ENCODE peak calls at places on chromosome 19, in four cellular contexts. H is heart left ventricle, N is PC-3, Q is lower lobe of right lung. K is an unnamed sample. For H3K36me3, the result is how much of the 10 kb centered on the place peaks cover.

GRCh38 chr19:18637644-18638630 is 1.1 kb downstream of the KLHL26 start:
- DNase-seq in Q (no peak), H (no peak), N (peak), K (no peak)

GRCh38 chr19:10352764-10353671 is 13.6 kb upstream of the ICAM3 start:
- DNase-seq in H (peak), N (no peak), Q (no peak), K (no peak)

GRCh38 chr19:35266904-35267817 is 1.6 kb upstream of the USF2 start:
- DNase-seq in Q (peak), H (peak), N (peak), K (peak)

GRCh38 chr19:22783651-22784050 is 300 bp downstream of the ZNF99 start:
- DNase-seq in Q (no peak), H (no peak), N (no peak), K (no peak)

GRCh38 chr19:8036438-8037099 is 16.0 kb upstream of the CCL25 start:
- DNase-seq in N (no peak), Q (no peak), H (no peak), K (no peak)

GRCh38 chr19:45798995-45799517 is 6.4 kb upstream of the DMWD start:
- DNase-seq in Q (peak), H (no peak), N (peak), K (peak)

GRCh38 chr19:11649941-11650340 is 52.7 kb downstream of the ZNF627 start:
- DNase-seq in N (no peak), Q (no peak), H (no peak), K (no peak)

GRCh38 chr19:7605490-7606222 is 10.0 kb downstream of the CAMSAP3 start:
- DNase-seq in H (no peak), Q (no peak), N (peak), K (peak)

GRCh38 chr19:2391118-2391725 is 31.2 kb downstream of the TMPRSS9 start:
- DNase-seq in Q (no peak), H (no peak), N (peak), K (peak)

GRCh38 chr19:17614476-17614875 is 59.0 kb downstream of the COLGALT1 start:
- DNase-seq in N (no peak), Q (no peak), H (no peak), K (no peak)

GRCh38 chr19:34364830-34365462 is at the start of gene GPI:
- DNase-seq in N (peak), Q (peak), H (peak), K (peak)

GRCh38 chr19:14554382-14554812 is 17.5 kb downstream of the NDUFB7 start:
- DNase-seq in H (no peak), N (peak), Q (no peak), K (no peak)

GRCh38 chr19:2867025-2867991 is at the start of gene ZNF556:
- DNase-seq in N (peak), Q (no peak), H (no peak), K (peak)

GRCh38 chr19:10251792-10252694 is at the start of gene MRPL4:
- DNase-seq in N (peak), Q (peak), H (peak), K (peak)

GRCh38 chr19:13012390-13012689 is 17.1 kb downstream of the NFIX start:
- DNase-seq in H (no peak), N (no peak), Q (no peak), K (no peak)

GRCh38 chr19:54415208-54415900 is at the start of gene TTYH1:
- DNase-seq in H (no peak), N (no peak), Q (no peak), K (no peak)

GRCh38 chr19:13036366-13036976 is 41.2 kb downstream of the NFIX start:
- DNase-seq in H (no peak), Q (peak), N (peak), K (peak)

GRCh38 chr19:35153701-35154534 is 617 bp upstream of the FXYD5 start:
- DNase-seq in N (peak), H (peak), Q (peak), K (peak)

GRCh38 chr19:44754743-44755066 is 6.2 kb downstream of the BCL3 start:
- DNase-seq in Q (no peak), N (no peak), H (no peak), K (no peak)

GRCh38 chr19:9910625-9911024 is 25.7 kb downstream of the OLFM2 start:
- DNase-seq in Q (no peak), H (no peak), N (no peak), K (no peak)

GRCh38 chr19:35309481-35310279 is 17.7 kb downstream of the MAG start:
- DNase-seq in H (peak), N (no peak), Q (no peak), K (no peak)

GRCh38 chr19:30630289-30631034 is 258.3 kb downstream of the ZNF536 start:
- DNase-seq in Q (no peak), H (no peak), N (no peak), K (no peak)

GRCh38 chr19:1266116-1266817 is 2.9 kb upstream of the CIRBP start:
- DNase-seq in Q (peak), N (peak), H (peak), K (peak)

GRCh38 chr19:1267441-1268391 is 1.4 kb upstream of the CIRBP start:
- DNase-seq in H (no peak), Q (peak), N (no peak), K (no peak)

GRCh38 chr19:1265611-1266115 is 3.5 kb upstream of the CIRBP start:
- DNase-seq in H (peak), Q (peak), N (peak), K (peak)

GRCh38 chr19:1268392-1269064 is 604 bp upstream of the CIRBP start:
- DNase-seq in N (no peak), Q (peak), H (no peak), K (no peak)

DNA sequence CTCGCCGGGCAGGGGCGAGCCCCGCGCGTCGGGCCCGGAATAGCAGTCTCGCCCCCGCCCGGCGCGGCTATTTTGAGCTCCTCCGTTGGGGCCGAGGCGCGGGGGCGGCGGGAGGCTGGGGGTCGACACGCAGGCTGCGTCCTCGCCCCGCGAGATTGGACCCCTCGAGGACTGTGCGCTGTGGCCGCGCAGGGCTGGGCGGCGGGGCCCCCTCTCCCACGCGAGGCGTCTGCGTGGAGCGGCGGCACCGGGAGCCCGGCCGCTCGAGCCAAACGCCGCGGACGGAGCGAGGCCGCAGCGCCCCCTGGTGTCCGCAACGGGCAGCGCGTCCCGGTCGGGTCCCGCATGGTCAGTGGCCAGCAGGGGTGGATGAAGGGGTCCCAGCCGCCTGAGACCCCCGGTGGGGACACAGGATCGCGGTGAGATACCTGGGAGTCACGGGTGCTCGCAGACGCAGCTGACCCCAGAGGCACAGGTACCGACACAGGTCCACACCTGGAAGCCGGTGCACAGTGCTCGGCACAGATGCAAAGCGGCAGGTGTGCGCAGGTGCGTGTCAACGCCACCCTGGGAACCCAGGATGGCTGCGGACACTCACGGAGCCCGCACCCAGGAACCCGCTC is 2.2 kb upstream of the CIRBP start:
- DNase-seq in N (peak), H (peak), Q (peak), K (no peak)
- TF ChIP-seq CTCF in N (peak), H (peak), Q (peak), K (peak)

DNA sequence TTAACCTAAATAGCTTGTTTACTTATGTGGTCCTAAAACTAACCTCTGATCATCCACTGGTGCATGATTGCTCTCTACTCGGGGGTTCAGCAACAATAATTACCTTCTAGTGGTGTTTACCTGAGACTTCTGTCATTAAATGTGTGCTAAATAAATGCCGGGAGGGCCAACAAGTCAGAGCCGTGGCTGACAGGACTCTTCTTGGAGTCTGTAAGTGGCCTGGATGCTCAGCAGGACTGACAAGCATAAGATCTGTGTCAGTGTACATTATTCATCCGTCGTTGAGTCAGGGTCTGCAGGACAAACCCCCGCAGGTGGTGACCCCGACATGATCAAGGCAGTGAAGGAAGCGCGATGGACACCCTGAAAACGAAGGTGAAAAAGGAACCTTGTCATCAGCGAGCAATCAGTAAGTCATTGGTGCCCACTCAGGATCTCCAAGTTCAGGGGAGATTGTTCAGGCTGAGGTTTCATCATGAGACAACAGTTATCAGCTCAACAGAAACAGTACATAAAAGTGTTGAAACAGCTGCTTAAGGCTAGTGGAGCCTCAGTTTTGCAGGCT is 1466.9 kb downstream of the UQCRFS1 start:
- DNase-seq in H (no peak), N (no peak), Q (no peak), K (no peak)
- H3K36me3 ChIP-seq in H (under half), N (under half), Q (under half), K (under half)

GRCh38 chr19:5893296-5893903 is 10.2 kb downstream of the NDUFA11 start:
- DNase-seq in N (no peak), H (no peak), Q (no peak), K (no peak)

GRCh38 chr19:5892772-5893275 is 10.8 kb downstream of the NDUFA11 start:
- DNase-seq in N (no peak), H (no peak), Q (no peak), K (no peak)

GRCh38 chr19:5893907-5894703 is 9.5 kb downstream of the NDUFA11 start:
- DNase-seq in H (peak), N (no peak), Q (no peak), K (no peak)

GRCh38 chr19:5891572-5891937 is 12.0 kb downstream of the NDUFA11 start:
- DNase-seq in N (no peak), H (no peak), Q (no peak), K (no peak)

GRCh38 chr19:5891938-5892771 is 11.4 kb downstream of the NDUFA11 start:
- DNase-seq in N (peak), Q (peak), H (no peak), K (no peak)
- TF ChIP-seq CTCF in N (peak), Q (peak), H (peak), K (peak)

DNA sequence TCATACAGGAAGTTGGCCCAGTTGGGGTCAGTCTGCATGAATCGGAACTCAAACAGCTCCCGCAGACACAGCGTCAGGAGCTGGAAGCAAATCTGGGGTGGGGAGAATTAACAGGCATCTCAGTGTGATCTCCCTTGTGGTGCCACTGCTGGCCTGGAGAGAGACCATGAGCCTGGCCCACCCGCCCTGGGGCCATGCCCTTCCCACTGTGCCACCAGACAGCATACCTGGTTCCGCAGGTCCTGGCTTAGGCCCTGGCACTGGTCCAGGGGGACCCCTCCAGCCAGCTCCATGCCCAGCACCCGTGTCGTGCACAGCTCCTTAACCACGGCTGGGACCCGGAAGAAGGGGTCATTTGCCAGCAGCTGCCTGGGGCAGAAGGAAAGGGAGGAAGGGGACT is 9.6 kb upstream of the NUMBL start:
- DNase-seq in Q (no peak), H (no peak), N (no peak), K (no peak)
- H3K36me3 ChIP-seq in Q (half or more), H (half or more), N (under half), K (under half)

GRCh38 chr19:50669319-50670101 is 20.3 kb downstream of the C19orf81 start:
- DNase-seq in H (no peak), N (peak), Q (no peak), K (peak)
- TF ChIP-seq CTCF in H (peak), N (peak), Q (peak), K (peak)

GRCh38 chr19:43546581-43546980 is 13.6 kb downstream of the ZNF575 start:
- DNase-seq in H (no peak), Q (no peak), N (no peak), K (no peak)

GRCh38 chr19:43545981-43546380 is 13.0 kb downstream of the ZNF575 start:
- DNase-seq in N (no peak), Q (no peak), H (no peak), K (no peak)

GRCh38 chr19:43541920-43542650 is 9.1 kb downstream of the ZNF575 start:
- DNase-seq in H (no peak), Q (no peak), N (no peak), K (no peak)

GRCh38 chr19:43545276-43545675 is 12.3 kb downstream of the ZNF575 start:
- DNase-seq in Q (no peak), H (no peak), N (no peak), K (no peak)

DNA sequence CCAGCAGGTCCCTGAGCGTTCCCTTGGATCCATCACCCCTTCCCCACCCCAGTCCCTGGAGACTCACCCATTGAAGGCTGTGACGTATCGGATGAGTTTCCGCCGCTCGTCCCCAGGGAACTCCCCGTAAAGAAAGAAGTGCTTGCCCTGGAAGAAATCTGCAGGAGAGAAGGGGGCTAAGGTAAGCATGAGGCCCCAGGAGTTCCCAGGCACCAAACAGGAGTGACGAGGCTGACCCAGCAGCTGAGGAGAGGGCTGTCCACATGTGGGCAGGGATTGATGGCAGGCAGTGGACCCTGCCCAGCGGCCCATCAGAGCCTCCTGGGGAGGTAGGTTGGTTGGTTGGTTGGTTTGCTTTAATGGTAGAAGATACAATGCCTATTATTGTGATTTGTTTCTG is 11.1 kb downstream of the ZNF575 start:
- DNase-seq in N (no peak), Q (no peak), H (no peak), K (no peak)
- H3K36me3 ChIP-seq in N (under half), Q (half or more), H (half or more), K (under half)

DNA sequence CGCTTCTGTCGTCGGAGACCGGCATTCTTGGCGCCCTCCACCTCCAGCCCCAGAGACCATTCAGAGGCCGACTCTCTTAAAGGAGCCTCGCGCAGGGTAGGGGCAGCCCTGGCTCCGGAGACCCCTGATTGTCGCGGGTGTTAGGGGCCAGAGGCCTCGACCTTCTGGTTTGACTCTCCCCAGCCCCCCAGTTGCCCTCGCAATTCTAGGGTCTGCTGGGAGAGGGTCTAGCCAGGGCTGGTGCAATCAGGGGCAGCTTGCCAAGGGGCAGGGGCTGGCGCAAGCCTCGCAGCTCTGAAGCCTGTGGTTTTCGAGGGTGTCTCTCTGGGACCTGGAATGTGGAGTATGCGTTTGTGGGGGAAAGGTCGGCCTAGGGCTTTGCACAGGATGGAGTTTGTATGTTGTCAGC is 1.6 kb upstream of the SLC7A10 start:
- DNase-seq in N (no peak), H (peak), Q (peak), K (no peak)
- TF ChIP-seq CTCF in N (no peak), H (no peak), Q (no peak), K (no peak)

GRCh38 chr19:41420101-41420880 is 6.9 kb downstream of the B3GNT8 start:
- DNase-seq in N (no peak), H (no peak), Q (peak), K (no peak)
- H3K36me3 ChIP-seq in N (under half), H (half or more), Q (half or more), K (under half)

K was measured in A673.